ENCODE peak calls at places on chromosomes 3 and 15, in eight cellular contexts. One of them, this sample, is unnamed.

GRCh38 chr3:88807471-88808090 is 299.8 kb upstream of the EPHA3 start:
- DNase-seq in T-helper 1 cell: no peak
- DNase-seq in KBM-7: no peak
- DNase-seq in T-helper 2 cell: no peak
- DNase-seq in endothelial cell: no peak
- DNase-seq in GM10248: no peak
- DNase-seq in COR-L47: no peak
- DNase-seq in G401: no peak
- DNase-seq in this sample: no peak

GRCh38 chr3:110138966-110139555 is 801.7 kb upstream of the DPPA4 start:
- DNase-seq in T-helper 1 cell: no peak
- DNase-seq in KBM-7: no peak
- DNase-seq in T-helper 2 cell: no peak
- DNase-seq in endothelial cell: no peak
- DNase-seq in GM10248: no peak
- DNase-seq in COR-L47: no peak
- DNase-seq in G401: no peak
- DNase-seq in this sample: no peak

GRCh38 chr3:114328345-114328744 is 34.5 kb downstream of the TIGIT start:
- DNase-seq in T-helper 1 cell: no peak
- DNase-seq in KBM-7: no peak
- DNase-seq in T-helper 2 cell: peak
- DNase-seq in endothelial cell: no peak
- DNase-seq in GM10248: no peak
- DNase-seq in COR-L47: no peak
- DNase-seq in G401: no peak
- DNase-seq in this sample: no peak

GRCh38 chr3:5165698-5166097 is 21.8 kb upstream of the EDEM1 start:
- DNase-seq in T-helper 1 cell: no peak
- DNase-seq in KBM-7: no peak
- DNase-seq in T-helper 2 cell: no peak
- DNase-seq in endothelial cell: no peak
- DNase-seq in GM10248: no peak
- DNase-seq in COR-L47: no peak
- DNase-seq in G401: no peak
- DNase-seq in this sample: no peak

GRCh38 chr3:146542179-146542578 is 2.2 kb downstream of the PLSCR1 start:
- DNase-seq in T-helper 1 cell: no peak
- DNase-seq in KBM-7: peak
- DNase-seq in T-helper 2 cell: no peak
- DNase-seq in endothelial cell: no peak
- DNase-seq in GM10248: no peak
- DNase-seq in COR-L47: no peak
- DNase-seq in G401: no peak
- DNase-seq in this sample: no peak

GRCh38 chr15:74995182-74995778 is at the start of gene SCAMP5:
- DNase-seq in T-helper 1 cell: peak
- DNase-seq in KBM-7: peak
- DNase-seq in T-helper 2 cell: peak
- DNase-seq in endothelial cell: peak
- DNase-seq in GM10248: peak
- DNase-seq in COR-L47: peak
- DNase-seq in G401: peak
- DNase-seq in this sample: peak

GRCh38 chr3:13282986-13283876 is 136.9 kb downstream of the NUP210 start:
- DNase-seq in T-helper 1 cell: no peak
- DNase-seq in KBM-7: peak
- DNase-seq in T-helper 2 cell: no peak
- DNase-seq in endothelial cell: peak
- DNase-seq in GM10248: no peak
- DNase-seq in COR-L47: no peak
- DNase-seq in G401: no peak
- DNase-seq in this sample: peak

GRCh38 chr15:50009634-50010033 is 109.4 kb downstream of the ATP8B4 start:
- DNase-seq in T-helper 1 cell: no peak
- DNase-seq in KBM-7: no peak
- DNase-seq in T-helper 2 cell: no peak
- DNase-seq in endothelial cell: no peak
- DNase-seq in GM10248: no peak
- DNase-seq in COR-L47: no peak
- DNase-seq in G401: no peak
- DNase-seq in this sample: no peak

GRCh38 chr3:126054870-126055269 is 29.1 kb downstream of the SLC41A3 start:
- DNase-seq in T-helper 1 cell: no peak
- DNase-seq in KBM-7: no peak
- DNase-seq in T-helper 2 cell: no peak
- DNase-seq in endothelial cell: no peak
- DNase-seq in GM10248: peak
- DNase-seq in COR-L47: no peak
- DNase-seq in G401: no peak
- DNase-seq in this sample: no peak

GRCh38 chr3:125137432-125138033 is 75.0 kb downstream of the SLC12A8 start:
- DNase-seq in T-helper 1 cell: no peak
- DNase-seq in KBM-7: no peak
- DNase-seq in T-helper 2 cell: no peak
- DNase-seq in endothelial cell: no peak
- DNase-seq in GM10248: no peak
- DNase-seq in COR-L47: no peak
- DNase-seq in G401: no peak
- DNase-seq in this sample: no peak